ENCODE peak calls at places on chromosomes 16 and 17, in eight cellular contexts. U is left ventricle myocardium inferior, X is Panc1, Z is AG09309, Q is fibroblast of pulmonary artery, K is upper lobe of left lung, A is heart right ventricle, W is mesenchymal stem cell. J is an unnamed sample.

GRCh38 chr17:78137392-78138203 is 7.0 kb downstream of the TMC8 start:
- DNase-seq in Q (no peak), W (no peak), X (no peak), A (no peak), K (peak; percentile 88), Z (no peak), U (no peak), J (peak; percentile 32)

GRCh38 chr17:62696256-62696655 is 68.8 kb downstream of the MRC2 start:
- DNase-seq in K (no peak), U (no peak), Q (no peak), W (no peak), X (no peak), A (no peak), Z (no peak), J (no peak)

GRCh38 chr16:50526249-50526648 is 21.9 kb upstream of the NKD1 start:
- DNase-seq in Q (no peak), A (no peak), W (no peak), X (no peak), U (no peak), K (no peak), Z (no peak), J (no peak)

GRCh38 chr16:5033256-5034166 is at the start of gene NAGPA:
- DNase-seq in X (no peak), Q (peak; percentile 88), U (peak; percentile 91), Z (peak; percentile 29), W (peak; percentile 84), A (peak; percentile 91), K (peak; percentile 96), J (peak; percentile 92)

GRCh38 chr16:31110106-31111034 is 2.2 kb downstream of the BCKDK start:
- DNase-seq in W (no peak), Z (no peak), A (no peak), K (no peak), Q (no peak), U (no peak), X (no peak), J (no peak)

GRCh38 chr17:70338946-70339354 is 169.6 kb downstream of the KCNJ2 start:
- DNase-seq in A (no peak), X (no peak), U (no peak), Z (no peak), K (no peak), W (no peak), Q (no peak), J (no peak)

GRCh38 chr16:28136751-28137434 is 73.4 kb upstream of the GSG1L start:
- DNase-seq in X (no peak), Z (no peak), K (no peak), A (no peak), Q (peak; percentile 25), W (no peak), U (no peak), J (no peak)

GRCh38 chr17:77779711-77780539 is 178.6 kb upstream of the TNRC6C start:
- DNase-seq in W (no peak), K (no peak), Q (no peak), X (no peak), U (peak; percentile 41), Z (no peak), A (peak; percentile 59), J (no peak)

GRCh38 chr16:62077998-62078397 is 41.8 kb upstream of the CDH8 start:
- DNase-seq in Z (no peak), K (no peak), X (no peak), Q (no peak), A (no peak), U (no peak), W (no peak), J (no peak)

GRCh38 chr17:78120971-78121800 is 7.4 kb downstream of the TMC6 start:
- DNase-seq in W (no peak), X (no peak), A (peak; percentile 13), Q (no peak), U (no peak), Z (no peak), K (peak; percentile 84), J (peak; percentile 60)

GRCh38 chr16:76748698-76749097 is 442.3 kb upstream of the MON1B start:
- DNase-seq in Q (no peak), X (no peak), A (no peak), K (no peak), Z (no peak), U (no peak), W (no peak), J (no peak)

GRCh38 chr17:13874817-13875216 is 194.5 kb upstream of the COX10 start:
- DNase-seq in W (no peak), X (no peak), Z (no peak), A (no peak), U (no peak), K (no peak), Q (no peak), J (no peak)

GRCh38 chr17:18968945-18969887 is 17.3 kb downstream of the SLC5A10 start:
- DNase-seq in A (no peak), W (no peak), K (no peak), Z (no peak), U (no peak), X (no peak), Q (no peak), J (peak; percentile 91)

GRCh38 chr17:44097110-44097810 is 26.2 kb downstream of the HDAC5 start:
- DNase-seq in W (peak; percentile 88), A (peak; percentile 79), Z (peak; percentile 45), K (no peak), Q (peak; percentile 40), X (no peak), U (peak; percentile 79), J (no peak)

GRCh38 chr17:27241346-27241946 is 52.5 kb upstream of the WSB1 start:
- DNase-seq in U (no peak), A (no peak), Z (no peak), K (no peak), Q (peak; percentile 40), X (no peak), W (no peak), J (peak; percentile 43)

DNA sequence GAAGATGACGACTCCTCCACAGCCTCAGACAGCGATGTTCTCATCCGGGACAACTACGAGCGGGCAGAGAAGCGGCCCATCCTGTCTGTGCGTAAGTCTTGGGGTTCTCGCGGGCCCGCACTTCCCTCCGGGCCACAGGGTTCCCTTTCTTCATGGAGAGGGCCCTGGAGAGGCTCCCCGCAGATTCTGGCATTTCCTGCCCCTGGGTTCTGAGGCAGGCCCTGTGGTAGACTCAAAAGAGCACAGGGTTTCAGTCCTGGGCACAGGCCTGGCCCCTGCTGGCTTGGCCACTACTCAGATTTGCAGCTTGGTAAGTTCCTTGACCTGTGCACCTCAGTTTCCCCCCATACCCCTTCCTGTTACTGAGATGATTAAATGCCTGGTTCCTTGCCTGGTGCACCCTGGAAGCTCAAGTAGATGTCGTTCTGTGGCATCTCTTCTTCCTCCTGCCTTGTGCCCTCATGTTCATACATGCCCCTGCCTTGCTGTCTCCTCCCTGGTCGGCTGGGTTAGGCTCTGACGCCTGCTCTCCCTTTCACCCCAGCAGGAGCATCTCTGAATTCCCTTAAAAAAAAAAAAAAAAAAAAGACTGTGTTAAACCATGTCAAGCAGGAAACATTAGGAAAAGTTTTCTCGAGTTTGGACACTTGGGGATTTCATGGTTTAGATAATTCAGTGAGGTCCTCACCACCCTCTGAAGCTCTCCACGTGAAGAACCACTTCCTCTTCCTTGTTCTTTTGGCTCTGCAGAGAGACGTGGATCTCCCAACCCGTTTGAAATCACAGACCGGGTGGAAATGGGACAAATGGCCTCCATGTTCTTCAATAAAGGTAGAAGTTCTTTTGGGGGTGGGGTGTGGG is 14.3 kb upstream of the NAT9 start:
- DNase-seq in U (no peak), K (no peak), W (no peak), Q (no peak), X (no peak), Z (no peak), A (no peak), J (no peak)
- H3K4me3 ChIP-seq in U (no peak overlapping the region), K (no peak overlapping the region), W (no peak overlapping the region), Q (no peak overlapping the region), X (no peak overlapping the region), Z (no peak overlapping the region), A (no peak overlapping the region), J (no peak overlapping the region)

GRCh38 chr16:15856901-15857778 is at the start of gene MYH11:
- DNase-seq in K (peak; percentile 73), Z (no peak), W (peak; percentile 13), A (peak; percentile 15), Q (no peak), U (no peak), X (no peak), J (peak; percentile 31)
- H3K4me3 ChIP-seq in K (peak within 1 kb of the TSS; percentile 28), Z (peak within 1 kb of the TSS; percentile 32), W (peak within 1 kb of the TSS; percentile 56), A (peak within 1 kb of the TSS; percentile 53), Q (peak within 1 kb of the TSS; percentile 32), U (peak within 1 kb of the TSS; percentile 62), X (peak within 1 kb of the TSS; percentile 36), J (peak within 1 kb of the TSS; percentile 50)

DNA sequence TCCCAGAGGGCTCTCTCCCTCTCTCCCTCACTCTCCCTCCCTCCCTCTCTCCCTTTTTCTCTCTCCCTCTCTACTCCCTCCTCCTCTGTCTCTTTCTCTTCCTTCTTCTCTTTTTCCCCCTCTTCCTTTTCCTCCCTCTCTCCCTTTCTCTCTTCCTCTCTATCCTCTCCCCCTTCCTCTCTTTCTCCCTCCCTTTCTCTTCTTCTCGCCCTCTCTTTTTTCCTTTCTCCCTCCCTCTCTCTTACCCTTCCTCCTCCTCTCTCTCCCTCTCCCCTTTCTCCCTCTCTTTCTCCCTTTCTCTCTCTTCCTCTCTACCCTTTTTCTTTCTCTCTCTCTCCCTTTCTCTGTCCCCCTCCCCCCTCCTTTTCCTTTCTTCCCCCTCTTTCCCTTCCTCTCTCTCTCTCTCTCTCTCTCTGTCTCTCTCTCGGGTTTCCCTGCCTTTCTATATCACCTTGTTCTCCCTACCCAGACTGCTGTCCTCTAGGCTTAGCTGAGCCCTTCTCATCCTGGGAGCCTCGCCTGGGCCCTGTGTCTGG is 25.8 kb upstream of the TMEM220 start:
- DNase-seq in X (no peak), A (no peak), W (no peak), U (no peak), Q (no peak), K (peak; percentile 34), Z (no peak), J (no peak)
- H3K4me3 ChIP-seq in X (no peak overlapping the region), A (no peak overlapping the region), W (no peak overlapping the region), U (no peak overlapping the region), Q (no peak overlapping the region), K (no peak overlapping the region), Z (no peak overlapping the region), J (no peak overlapping the region)

GRCh38 chr17:81403040-81403467 is 7.8 kb downstream of the BAHCC1 start:
- DNase-seq in Z (no peak), A (no peak), Q (no peak), W (peak; percentile 63), U (no peak), K (peak; percentile 53), X (no peak), J (no peak)
- H3K4me3 ChIP-seq in Z (no peak overlapping the region), A (peak overlapping the region; percentile 29), Q (peak overlapping the region; percentile 12), W (no peak overlapping the region), U (peak overlapping the region; percentile 96), K (no peak overlapping the region), X (peak overlapping the region; percentile 16), J (no peak overlapping the region)

GRCh38 chr16:79534143-79534542 is 66.4 kb downstream of the MAF start:
- DNase-seq in U (no peak), W (no peak), X (no peak), Z (no peak), Q (no peak), A (no peak), K (no peak), J (no peak)
- H3K4me3 ChIP-seq in U (no peak overlapping the region), W (no peak overlapping the region), X (no peak overlapping the region), Z (no peak overlapping the region), Q (no peak overlapping the region), A (no peak overlapping the region), K (no peak overlapping the region), J (no peak overlapping the region)

GRCh38 chr16:25030420-25031131 is 15.4 kb upstream of the ARHGAP17 start:
- DNase-seq in W (no peak), K (no peak), U (no peak), Q (no peak), X (no peak), A (no peak), Z (no peak), J (no peak)
- H3K4me3 ChIP-seq in W (no peak overlapping the region), K (no peak overlapping the region), U (peak overlapping the region; percentile 97), Q (no peak overlapping the region), X (no peak overlapping the region), A (peak overlapping the region; percentile 77), Z (no peak overlapping the region), J (no peak overlapping the region)

J was measured in transverse colon.